ENCODE peak calls at places on chromosomes 6 and 20, in five cellular contexts. B is mucosa of gallbladder, F is mucosa of descending colon, L is cardiac fibroblast, E is NCI-H524. I is an unnamed sample.

GRCh38 chr6:24949020-24949569 is 13.3 kb upstream of the RIPOR2 start:
- DNase-seq in B (no peak), E (no peak), F (no peak), L (no peak), I (no peak)

GRCh38 chr6:150142657-150143501 is at the start of gene PPP1R14C:
- DNase-seq in E (no peak), L (peak), B (no peak), F (peak), I (no peak)

GRCh38 chr6:128005009-128005408 is 104.2 kb upstream of the THEMIS start:
- DNase-seq in E (no peak), B (peak), L (peak), F (no peak), I (no peak)

GRCh38 chr6:35663001-35663400 is 25.7 kb downstream of the FKBP5 start:
- DNase-seq in L (no peak), B (no peak), E (peak), F (no peak), I (no peak)

GRCh38 chr6:111409430-111409829 is 73.6 kb downstream of the REV3L start:
- DNase-seq in B (no peak), L (no peak), E (no peak), F (no peak), I (no peak)

GRCh38 chr6:95231416-95231815 is 345.9 kb upstream of the MANEA start:
- DNase-seq in L (no peak), F (no peak), B (no peak), E (no peak), I (no peak)

GRCh38 chr20:461254-462198 is 807 bp downstream of the TBC1D20 start:
- DNase-seq in F (peak), L (peak), E (peak), B (peak), I (no peak)

GRCh38 chr6:111841822-111842221 is 31.4 kb downstream of the FYN start:
- DNase-seq in E (no peak), F (peak), B (peak), L (peak), I (no peak)

GRCh38 chr20:17498181-17498580 is 33.0 kb downstream of the BFSP1 start:
- DNase-seq in L (no peak), E (no peak), F (no peak), B (no peak), I (no peak)

GRCh38 chr20:22623211-22623610 is 38.8 kb upstream of the FOXA2 start:
- DNase-seq in E (no peak), L (no peak), B (no peak), F (no peak), I (no peak)

GRCh38 chr6:35733633-35734032 is 3.2 kb upstream of the ARMC12 start:
- DNase-seq in E (no peak), F (peak), B (no peak), L (no peak), I (no peak)

GRCh38 chr20:2093200-2093781 is 8.3 kb upstream of the STK35 start:
- DNase-seq in L (peak), F (peak), E (no peak), B (no peak), I (no peak)

GRCh38 chr20:38278150-38278549 is 17.6 kb upstream of the KIAA1755 start:
- DNase-seq in L (no peak), F (no peak), E (peak), B (no peak), I (no peak)

GRCh38 chr20:32155017-32155965 is 45.8 kb downstream of the TM9SF4 start:
- DNase-seq in L (peak), E (peak), F (peak), B (peak), I (peak)

GRCh38 chr6:43147289-43147688 is 23.8 kb upstream of the SRF start:
- DNase-seq in B (no peak), E (no peak), L (no peak), F (no peak), I (no peak)

GRCh38 chr20:14860410-14860814 is 523.0 kb upstream of the FLRT3 start:
- DNase-seq in F (no peak), L (no peak), B (no peak), E (peak), I (no peak)

GRCh38 chr20:4167261-4168004 is 152.1 kb upstream of the RNF24 start:
- DNase-seq in F (no peak), B (no peak), E (no peak), L (no peak), I (no peak)

GRCh38 chr6:34305497-34305896 is 56.7 kb upstream of the SMIM29 start:
- DNase-seq in F (no peak), L (no peak), B (no peak), E (no peak), I (no peak)

GRCh38 chr20:59571591-59572314 is 32.6 kb upstream of the PHACTR3 start:
- DNase-seq in B (peak), L (peak), E (peak), F (peak), I (peak)

GRCh38 chr6:154457046-154457713 is 53.3 kb downstream of the CNKSR3 start:
- DNase-seq in L (no peak), B (no peak), E (no peak), F (no peak), I (no peak)

GRCh38 chr20:12113468-12114371 is 196.0 kb downstream of the BTBD3 start:
- DNase-seq in B (peak), L (peak), E (no peak), F (peak), I (peak)

GRCh38 chr6:148037496-148037895 is 305.1 kb upstream of the SASH1 start:
- DNase-seq in L (no peak), E (no peak), B (no peak), F (no peak), I (no peak)

GRCh38 chr6:8329592-8329991 is 105.8 kb downstream of the SLC35B3 start:
- DNase-seq in L (no peak), F (peak), E (no peak), B (no peak), I (no peak)

GRCh38 chr20:49167811-49168507 is 20.2 kb downstream of the STAU1 start:
- DNase-seq in B (no peak), F (no peak), E (no peak), L (peak), I (no peak)

GRCh38 chr6:14276667-14277404 is 159.3 kb downstream of the CD83 start:
- DNase-seq in F (no peak), L (no peak), B (no peak), E (no peak), I (no peak)

GRCh38 chr6:70257874-70258273 is 45.0 kb downstream of the COL9A1 start:
- DNase-seq in E (no peak), B (no peak), F (no peak), L (no peak), I (no peak)

GRCh38 chr6:122405417-122405816 is 6.0 kb downstream of the HSF2 start:
- DNase-seq in B (no peak), L (peak), E (no peak), F (no peak), I (no peak)

GRCh38 chr6:82372656-82373055 is 9.0 kb downstream of the TPBG start:
- DNase-seq in L (no peak), E (no peak), F (no peak), B (no peak), I (no peak)

GRCh38 chr20:2693996-2694471 is 1.5 kb downstream of the EBF4 start:
- DNase-seq in E (no peak), B (no peak), F (no peak), L (no peak), I (peak)

GRCh38 chr6:107987805-107988204 is 29.8 kb upstream of the SEC63 start:
- DNase-seq in E (no peak), L (no peak), F (no peak), B (no peak), I (no peak)

GRCh38 chr6:55882731-55883595 is 7.6 kb upstream of the BMP5 start:
- DNase-seq in F (no peak), E (no peak), L (peak), B (no peak), I (no peak)

GRCh38 chr6:166526937-166527336 is 59.5 kb downstream of the RAMACL start:
- DNase-seq in L (no peak), E (no peak), B (no peak), F (no peak), I (no peak)

GRCh38 chr6:143449731-143450452 is 603 bp downstream of the ADAT2 start:
- DNase-seq in F (peak), L (peak), B (peak), E (peak), I (no peak)

GRCh38 chr20:33570743-33571142 is 80.8 kb downstream of the CBFA2T2 start:
- DNase-seq in E (no peak), L (no peak), F (no peak), B (no peak), I (no peak)

I was measured in left lobe of liver.